ENCODE peak calls at places on chromosomes 16 and 17, in seven cellular contexts. G is NCI-H2081, J is activated T-cell treated with anti-CD3 and anti-CD28 coated beads for 24 hours, R is brain microvascular endothelial cell, Y is amniotic stem cell, E is foreskin keratinocyte, H is stromal cell of bone marrow. A is an unnamed sample.

GRCh38 chr17:1158879-1159278 is 20.9 kb downstream of the ABR start:
- DNase-seq in G (no peak), J (no peak), R (peak; percentile 20), Y (no peak), E (no peak), H (no peak), A (no peak)

GRCh38 chr16:86387461-86388440 is 122.6 kb upstream of the FOXF1 start:
- DNase-seq in G (no peak), J (no peak), R (peak; percentile 98), Y (peak; percentile 94), E (no peak), H (no peak), A (no peak)

GRCh38 chr16:8944113-8944765 is 19.5 kb downstream of the USP7 start:
- DNase-seq in G (no peak), J (no peak), R (no peak), Y (no peak), E (no peak), H (no peak), A (no peak)

GRCh38 chr16:51880776-51881175 is 666.2 kb downstream of the TOX3 start:
- DNase-seq in G (no peak), J (no peak), R (peak; percentile 83), Y (peak; percentile 28), E (peak; percentile 78), H (peak; percentile 5), A (no peak)

GRCh38 chr16:85673529-85674417 is 15.0 kb downstream of the GINS2 start:
- DNase-seq in G (peak; percentile 68), J (no peak), R (peak; percentile 60), Y (no peak), E (no peak), H (no peak), A (no peak)

GRCh38 chr16:23508589-23509440 is 1.5 kb downstream of the GGA2 start:
- DNase-seq in G (no peak), J (no peak), R (peak; percentile 20), Y (no peak), E (no peak), H (no peak), A (no peak)

GRCh38 chr17:12842936-12843335 is 53.6 kb downstream of the ARHGAP44 start:
- DNase-seq in G (no peak), J (no peak), R (no peak), Y (no peak), E (no peak), H (no peak), A (no peak)

GRCh38 chr17:67990909-67991308 is 5.4 kb downstream of the C17orf58 start:
- DNase-seq in G (peak; percentile 68), J (no peak), R (no peak), Y (no peak), E (no peak), H (no peak), A (no peak)

GRCh38 chr16:85626191-85626951 is 13.2 kb downstream of the GSE1 start:
- DNase-seq in G (peak; percentile 97), J (no peak), R (no peak), Y (no peak), E (no peak), H (no peak), A (no peak)

GRCh38 chr16:9099131-9099625 is 7.7 kb downstream of the HAPSTR1 start:
- DNase-seq in G (no peak), J (no peak), R (peak; percentile 22), Y (no peak), E (peak; percentile 54), H (no peak), A (no peak)